ENCODE peak calls at places on chromosome 4, in ten cellular contexts. One of them, this sample, is unnamed.

GRCh38 chr4:3871181-3871852 is 105.1 kb downstream of the ADRA2C start:
- DNase-seq in tibial nerve: no peak
- DNase-seq in mucosa of descending colon: peak
- DNase-seq in ascending aorta: no peak
- DNase-seq in stomach: no peak
- DNase-seq in AG09309: no peak
- DNase-seq in epithelial cell of proximal tubule: no peak
- DNase-seq in suprapubic skin: peak
- DNase-seq in GM23338: peak
- DNase-seq in AG10803: no peak
- DNase-seq in this sample: no peak

GRCh38 chr4:16897991-16898827 is at the start of gene LDB2:
- DNase-seq in tibial nerve: peak
- DNase-seq in mucosa of descending colon: peak
- DNase-seq in ascending aorta: no peak
- DNase-seq in stomach: peak
- DNase-seq in AG09309: peak
- DNase-seq in epithelial cell of proximal tubule: peak
- DNase-seq in suprapubic skin: peak
- DNase-seq in GM23338: peak
- DNase-seq in AG10803: peak
- DNase-seq in this sample: peak

GRCh38 chr4:181219783-181220416 is 1023.3 kb upstream of the TENM3 start:
- DNase-seq in tibial nerve: no peak
- DNase-seq in mucosa of descending colon: no peak
- DNase-seq in ascending aorta: no peak
- DNase-seq in stomach: no peak
- DNase-seq in AG09309: no peak
- DNase-seq in epithelial cell of proximal tubule: no peak
- DNase-seq in suprapubic skin: no peak
- DNase-seq in GM23338: no peak
- DNase-seq in AG10803: no peak
- DNase-seq in this sample: no peak

GRCh38 chr4:40669504-40669903 is 39.8 kb upstream of the RBM47 start:
- DNase-seq in tibial nerve: no peak
- DNase-seq in mucosa of descending colon: no peak
- DNase-seq in ascending aorta: no peak
- DNase-seq in stomach: no peak
- DNase-seq in AG09309: no peak
- DNase-seq in epithelial cell of proximal tubule: no peak
- DNase-seq in suprapubic skin: no peak
- DNase-seq in GM23338: no peak
- DNase-seq in AG10803: no peak
- DNase-seq in this sample: no peak

GRCh38 chr4:7068279-7068842 is 497 bp upstream of the GRPEL1 start:
- DNase-seq in tibial nerve: no peak
- DNase-seq in mucosa of descending colon: no peak
- DNase-seq in ascending aorta: no peak
- DNase-seq in stomach: no peak
- DNase-seq in AG09309: no peak
- DNase-seq in epithelial cell of proximal tubule: no peak
- DNase-seq in suprapubic skin: peak
- DNase-seq in GM23338: no peak
- DNase-seq in AG10803: no peak
- DNase-seq in this sample: no peak

GRCh38 chr4:7781361-7781760 is 158.3 kb downstream of the AFAP1 start:
- DNase-seq in tibial nerve: no peak
- DNase-seq in mucosa of descending colon: no peak
- DNase-seq in ascending aorta: no peak
- DNase-seq in stomach: no peak
- DNase-seq in AG09309: no peak
- DNase-seq in epithelial cell of proximal tubule: no peak
- DNase-seq in suprapubic skin: peak
- DNase-seq in GM23338: no peak
- DNase-seq in AG10803: peak
- DNase-seq in this sample: peak

GRCh38 chr4:151882072-151882803 is 121.4 kb upstream of the GATB start:
- DNase-seq in tibial nerve: no peak
- DNase-seq in mucosa of descending colon: no peak
- DNase-seq in ascending aorta: no peak
- DNase-seq in stomach: no peak
- DNase-seq in AG09309: no peak
- DNase-seq in epithelial cell of proximal tubule: no peak
- DNase-seq in suprapubic skin: no peak
- DNase-seq in GM23338: no peak
- DNase-seq in AG10803: no peak
- DNase-seq in this sample: no peak

GRCh38 chr4:16029329-16029728 is 54.5 kb downstream of the PROM1 start:
- DNase-seq in tibial nerve: no peak
- DNase-seq in mucosa of descending colon: no peak
- DNase-seq in ascending aorta: no peak
- DNase-seq in stomach: no peak
- DNase-seq in AG09309: peak
- DNase-seq in epithelial cell of proximal tubule: no peak
- DNase-seq in suprapubic skin: no peak
- DNase-seq in GM23338: peak
- DNase-seq in AG10803: peak
- DNase-seq in this sample: peak

GRCh38 chr4:138668309-138668708 is 347.3 kb upstream of the NOCT start:
- DNase-seq in tibial nerve: no peak
- DNase-seq in mucosa of descending colon: no peak
- DNase-seq in ascending aorta: no peak
- DNase-seq in stomach: no peak
- DNase-seq in AG09309: no peak
- DNase-seq in epithelial cell of proximal tubule: no peak
- DNase-seq in suprapubic skin: no peak
- DNase-seq in GM23338: no peak
- DNase-seq in AG10803: no peak
- DNase-seq in this sample: no peak

GRCh38 chr4:122731676-122732075 is 828 bp upstream of the BBS12 start:
- DNase-seq in tibial nerve: no peak
- DNase-seq in mucosa of descending colon: no peak
- DNase-seq in ascending aorta: no peak
- DNase-seq in stomach: no peak
- DNase-seq in AG09309: no peak
- DNase-seq in epithelial cell of proximal tubule: no peak
- DNase-seq in suprapubic skin: no peak
- DNase-seq in GM23338: no peak
- DNase-seq in AG10803: no peak
- DNase-seq in this sample: no peak

GRCh38 chr4:87017580-87018061 is 82.8 kb downstream of the AFF1 start:
- DNase-seq in tibial nerve: no peak
- DNase-seq in mucosa of descending colon: no peak
- DNase-seq in ascending aorta: no peak
- DNase-seq in stomach: no peak
- DNase-seq in AG09309: peak
- DNase-seq in epithelial cell of proximal tubule: no peak
- DNase-seq in suprapubic skin: no peak
- DNase-seq in GM23338: no peak
- DNase-seq in AG10803: peak
- DNase-seq in this sample: peak

GRCh38 chr4:161222889-161223288 is 940.9 kb downstream of the FSTL5 start:
- DNase-seq in tibial nerve: no peak
- DNase-seq in mucosa of descending colon: no peak
- DNase-seq in ascending aorta: no peak
- DNase-seq in stomach: no peak
- DNase-seq in AG09309: no peak
- DNase-seq in epithelial cell of proximal tubule: no peak
- DNase-seq in suprapubic skin: no peak
- DNase-seq in GM23338: no peak
- DNase-seq in AG10803: no peak
- DNase-seq in this sample: no peak

GRCh38 chr4:176187610-176188009 is 7.8 kb downstream of the SPATA4 start:
- DNase-seq in tibial nerve: no peak
- DNase-seq in mucosa of descending colon: no peak
- DNase-seq in ascending aorta: no peak
- DNase-seq in stomach: no peak
- DNase-seq in AG09309: no peak
- DNase-seq in epithelial cell of proximal tubule: peak
- DNase-seq in suprapubic skin: no peak
- DNase-seq in GM23338: no peak
- DNase-seq in AG10803: peak
- DNase-seq in this sample: peak

DNA sequence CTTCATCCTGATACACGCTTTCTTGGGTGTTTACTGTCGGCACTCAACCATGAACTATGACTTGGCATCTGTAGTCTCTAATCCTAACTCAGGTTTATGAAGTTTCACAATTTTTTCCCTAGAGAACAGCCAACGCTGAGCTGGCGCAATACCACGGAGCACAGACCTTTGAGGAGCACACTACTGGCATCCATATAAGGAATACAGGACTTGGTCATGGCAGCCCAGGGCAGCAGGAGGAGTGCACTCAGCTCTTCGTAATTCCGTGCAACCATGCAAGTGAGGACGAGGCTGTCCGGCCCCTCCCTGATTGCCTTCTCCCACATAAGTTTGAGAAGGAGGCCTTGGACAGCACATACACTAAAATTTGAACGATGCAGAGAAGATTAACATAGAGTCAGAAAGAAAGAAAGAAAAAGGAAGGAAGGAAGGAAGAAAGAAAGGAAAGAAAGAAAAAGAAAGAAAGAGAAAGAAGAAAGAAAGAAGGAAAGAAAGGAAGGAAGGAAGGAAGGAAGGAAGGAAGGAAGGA is 41.0 kb upstream of the PDLIM5 start:
- DNase-seq in tibial nerve: peak
- DNase-seq in mucosa of descending colon: no peak
- DNase-seq in ascending aorta: peak
- DNase-seq in stomach: no peak
- DNase-seq in AG09309: no peak
- DNase-seq in epithelial cell of proximal tubule: peak
- DNase-seq in suprapubic skin: no peak
- DNase-seq in GM23338: no peak
- DNase-seq in AG10803: peak
- DNase-seq in this sample: peak
- H3K4me3 ChIP-seq in tibial nerve: no peak
- H3K4me3 ChIP-seq in mucosa of descending colon: no peak
- H3K4me3 ChIP-seq in ascending aorta: peak
- H3K4me3 ChIP-seq in stomach: no peak
- H3K4me3 ChIP-seq in AG09309: no peak
- H3K4me3 ChIP-seq in epithelial cell of proximal tubule: no peak
- H3K4me3 ChIP-seq in suprapubic skin: no peak
- H3K4me3 ChIP-seq in GM23338: no peak
- H3K4me3 ChIP-seq in AG10803: no peak
- H3K4me3 ChIP-seq in this sample: no peak

GRCh38 chr4:57109530-57109846 is 697 bp downstream of the IGFBP7 start:
- DNase-seq in tibial nerve: no peak
- DNase-seq in mucosa of descending colon: no peak
- DNase-seq in ascending aorta: no peak
- DNase-seq in stomach: no peak
- DNase-seq in AG09309: no peak
- DNase-seq in epithelial cell of proximal tubule: no peak
- DNase-seq in suprapubic skin: no peak
- DNase-seq in GM23338: peak
- DNase-seq in AG10803: no peak
- DNase-seq in this sample: no peak
- H3K4me3 ChIP-seq in tibial nerve: peak
- H3K4me3 ChIP-seq in mucosa of descending colon: peak
- H3K4me3 ChIP-seq in ascending aorta: peak
- H3K4me3 ChIP-seq in stomach: peak
- H3K4me3 ChIP-seq in AG09309: peak
- H3K4me3 ChIP-seq in epithelial cell of proximal tubule: peak
- H3K4me3 ChIP-seq in suprapubic skin: peak
- H3K4me3 ChIP-seq in GM23338: peak
- H3K4me3 ChIP-seq in AG10803: peak
- H3K4me3 ChIP-seq in this sample: peak

DNA sequence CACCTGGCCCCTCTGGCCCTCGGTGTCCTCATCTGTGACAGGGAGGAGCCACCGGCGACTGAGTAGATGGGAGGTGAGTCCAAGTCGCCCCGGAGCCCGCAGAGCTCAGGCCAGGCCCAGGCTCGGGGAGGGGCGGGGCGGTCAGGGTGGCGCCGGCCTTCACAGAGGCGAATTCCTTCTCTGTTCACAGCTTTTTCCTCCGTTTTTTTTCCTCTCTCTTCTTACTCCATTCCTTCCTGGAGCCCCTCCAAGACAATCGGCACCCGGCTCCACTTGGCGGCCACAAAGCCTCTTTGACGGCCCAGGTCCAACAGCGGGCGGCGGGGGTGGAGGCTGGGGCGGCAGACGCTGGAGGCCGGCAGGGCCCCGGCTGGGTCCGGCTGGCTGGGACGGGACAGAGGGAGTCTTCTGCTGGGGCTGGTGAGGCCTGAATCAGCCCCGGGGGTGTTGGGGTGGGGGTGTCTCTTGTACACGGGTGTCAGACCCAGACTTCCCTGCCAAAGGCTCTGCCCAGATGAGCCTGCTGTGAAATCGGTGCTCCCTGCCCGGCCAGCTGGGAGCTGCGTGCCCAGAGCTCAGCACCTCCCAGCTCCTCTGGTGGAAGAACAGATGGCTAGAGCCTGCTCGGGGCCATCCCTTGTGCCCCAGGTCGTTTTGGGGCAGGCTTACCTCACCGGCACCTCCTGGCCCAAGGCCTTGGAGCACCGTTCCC is 22.6 kb downstream of the FGFRL1 start:
- DNase-seq in tibial nerve: no peak
- DNase-seq in mucosa of descending colon: no peak
- DNase-seq in ascending aorta: no peak
- DNase-seq in stomach: peak
- DNase-seq in AG09309: no peak
- DNase-seq in epithelial cell of proximal tubule: no peak
- DNase-seq in suprapubic skin: no peak
- DNase-seq in GM23338: no peak
- DNase-seq in AG10803: peak
- DNase-seq in this sample: peak
- H3K4me3 ChIP-seq in tibial nerve: peak
- H3K4me3 ChIP-seq in mucosa of descending colon: no peak
- H3K4me3 ChIP-seq in ascending aorta: peak
- H3K4me3 ChIP-seq in stomach: peak
- H3K4me3 ChIP-seq in AG09309: peak
- H3K4me3 ChIP-seq in epithelial cell of proximal tubule: no peak
- H3K4me3 ChIP-seq in suprapubic skin: peak
- H3K4me3 ChIP-seq in GM23338: no peak
- H3K4me3 ChIP-seq in AG10803: peak
- H3K4me3 ChIP-seq in this sample: no peak

DNA sequence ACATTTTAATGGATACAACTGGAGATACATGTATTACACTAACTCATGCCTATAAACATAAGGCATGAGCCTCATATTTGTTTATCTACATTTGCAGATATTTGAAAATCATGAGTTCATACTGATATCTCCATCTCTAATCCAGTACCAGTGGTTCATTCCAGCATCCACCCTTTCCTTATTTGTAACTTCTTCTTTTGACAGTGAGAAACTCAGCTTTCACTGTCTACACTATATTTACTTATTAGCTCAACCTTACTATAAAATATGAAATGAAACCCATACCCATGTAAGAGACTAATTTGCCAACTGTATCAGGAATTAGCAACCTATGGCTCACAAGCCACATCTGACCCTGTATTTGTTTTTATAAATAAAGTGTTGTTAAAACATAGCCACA is 161.9 kb upstream of the GPRIN3 start:
- DNase-seq in tibial nerve: no peak
- DNase-seq in mucosa of descending colon: no peak
- DNase-seq in ascending aorta: no peak
- DNase-seq in stomach: no peak
- DNase-seq in AG09309: no peak
- DNase-seq in epithelial cell of proximal tubule: no peak
- DNase-seq in suprapubic skin: no peak
- DNase-seq in GM23338: no peak
- DNase-seq in AG10803: no peak
- DNase-seq in this sample: no peak
- H3K4me3 ChIP-seq in tibial nerve: no peak
- H3K4me3 ChIP-seq in mucosa of descending colon: no peak
- H3K4me3 ChIP-seq in ascending aorta: no peak
- H3K4me3 ChIP-seq in stomach: no peak
- H3K4me3 ChIP-seq in AG09309: no peak
- H3K4me3 ChIP-seq in epithelial cell of proximal tubule: no peak
- H3K4me3 ChIP-seq in suprapubic skin: no peak
- H3K4me3 ChIP-seq in GM23338: no peak
- H3K4me3 ChIP-seq in AG10803: peak
- H3K4me3 ChIP-seq in this sample: peak